ENCODE peak calls at places on chromosomes 1 and 21, in five cellular contexts. X is RWPE1, U is heart right ventricle, R is lower lobe of right lung, B is astrocyte. W is an unnamed sample.

GRCh38 chr1:188489336-188490112 is 1660.8 kb downstream of the PLA2G4A start:
- DNase-seq in X (no peak), U (no peak), R (no peak), B (peak), W (no peak)

GRCh38 chr1:100001462-100001861 is 31.7 kb downstream of the SLC35A3 start:
- DNase-seq in X (no peak), U (no peak), R (no peak), B (no peak), W (no peak)

GRCh38 chr1:155499263-155499662 is 63.3 kb downstream of the ASH1L start:
- DNase-seq in X (no peak), U (no peak), R (no peak), B (no peak), W (no peak)

GRCh38 chr21:41715649-41716321 is 51.1 kb downstream of the RIPK4 start:
- DNase-seq in X (peak), U (no peak), R (no peak), B (no peak), W (no peak)

GRCh38 chr21:35730325-35730724 is 330.0 kb downstream of the SETD4 start:
- DNase-seq in X (no peak), U (no peak), R (no peak), B (no peak), W (no peak)

GRCh38 chr21:45330075-45330781 is 42.5 kb upstream of the POFUT2 start:
- DNase-seq in X (peak), U (no peak), R (peak), B (peak), W (peak)

GRCh38 chr1:245465666-245466065 is 310.9 kb downstream of the KIF26B start:
- DNase-seq in X (no peak), U (no peak), R (no peak), B (no peak), W (no peak)

GRCh38 chr1:55456961-55457360 is 241.8 kb upstream of the USP24 start:
- DNase-seq in X (no peak), U (no peak), R (no peak), B (no peak), W (no peak)

GRCh38 chr1:41362749-41363631 is 1.8 kb downstream of the FOXO6 start:
- DNase-seq in X (no peak), U (no peak), R (no peak), B (no peak), W (peak)

GRCh38 chr1:93346472-93346991 is 825 bp downstream of the DR1 start:
- DNase-seq in X (no peak), U (no peak), R (no peak), B (peak), W (no peak)

GRCh38 chr21:37149411-37149810 is 76.4 kb downstream of the TTC3 start:
- DNase-seq in X (no peak), U (no peak), R (no peak), B (peak), W (no peak)

GRCh38 chr1:11180342-11180744 is 8.8 kb upstream of the ANGPTL7 start:
- DNase-seq in X (no peak), U (no peak), R (no peak), B (peak), W (no peak)

GRCh38 chr1:2556277-2557145 is at the start of gene TNFRSF14:
- DNase-seq in X (no peak), U (peak), R (peak), B (no peak), W (no peak)

GRCh38 chr1:154837679-154838171 is 32.4 kb downstream of the KCNN3 start:
- DNase-seq in X (no peak), U (peak), R (peak), B (no peak), W (no peak)

GRCh38 chr1:214335567-214335966 is 54.6 kb downstream of the SMYD2 start:
- DNase-seq in X (no peak), U (no peak), R (no peak), B (no peak), W (no peak)

GRCh38 chr1:244849189-244849866 is 13.9 kb downstream of the COX20 start:
- DNase-seq in X (no peak), U (no peak), R (no peak), B (no peak), W (no peak)

GRCh38 chr1:55172272-55172671 is 42.9 kb downstream of the USP24 start:
- DNase-seq in X (no peak), U (no peak), R (no peak), B (no peak), W (no peak)

GRCh38 chr1:115184260-115184950 is 95.1 kb upstream of the TSPAN2 start:
- DNase-seq in X (no peak), U (peak), R (no peak), B (peak), W (no peak)

GRCh38 chr1:57600424-57600823 is 176.6 kb upstream of the DAB1 start:
- DNase-seq in X (no peak), U (no peak), R (no peak), B (no peak), W (no peak)

GRCh38 chr1:17790383-17791054 is 35.4 kb downstream of the ACTL8 start:
- DNase-seq in X (no peak), U (no peak), R (no peak), B (no peak), W (no peak)

GRCh38 chr1:209823143-209824041 is 4.4 kb upstream of the UTP25 start:
- DNase-seq in X (peak), U (no peak), R (no peak), B (peak), W (no peak)

GRCh38 chr1:218809625-218810024 is 364.1 kb upstream of the LYPLAL1 start:
- DNase-seq in X (no peak), U (no peak), R (no peak), B (peak), W (no peak)

GRCh38 chr1:45848714-45849113 is 45.3 kb downstream of the MAST2 start:
- DNase-seq in X (no peak), U (no peak), R (no peak), B (peak), W (no peak)

GRCh38 chr21:41621523-41621922 is 113.6 kb upstream of the TMPRSS2 start:
- DNase-seq in X (no peak), U (no peak), R (no peak), B (no peak), W (no peak)

GRCh38 chr1:228818296-228818695 is 83.0 kb downstream of the RHOU start:
- DNase-seq in X (no peak), U (no peak), R (no peak), B (no peak), W (no peak)

GRCh38 chr1:19029191-19030085 is 73.0 kb upstream of the IFFO2 start:
- DNase-seq in X (peak), U (no peak), R (no peak), B (no peak), W (peak)

GRCh38 chr21:38798481-38798882 is 7.2 kb upstream of the ETS2 start:
- DNase-seq in X (peak), U (no peak), R (no peak), B (peak), W (no peak)

GRCh38 chr1:203480084-203480483 is 4.5 kb downstream of the PRELP start:
- DNase-seq in X (no peak), U (no peak), R (no peak), B (peak), W (no peak)

GRCh38 chr1:41955461-41956159 is 36.9 kb upstream of the HIVEP3 start:
- DNase-seq in X (peak), U (no peak), R (no peak), B (peak), W (no peak)

GRCh38 chr1:59561782-59562181 is 253.0 kb upstream of the HOOK1 start:
- DNase-seq in X (no peak), U (no peak), R (no peak), B (peak), W (no peak)

GRCh38 chr1:59557549-59557885 is 257.2 kb upstream of the HOOK1 start:
- DNase-seq in X (no peak), U (no peak), R (no peak), B (no peak), W (no peak)

GRCh38 chr1:59564192-59564891 is 250.4 kb upstream of the HOOK1 start:
- DNase-seq in X (no peak), U (no peak), R (no peak), B (no peak), W (no peak)

GRCh38 chr1:59556802-59557548 is 257.8 kb upstream of the HOOK1 start:
- DNase-seq in X (no peak), U (no peak), R (no peak), B (no peak), W (no peak)

DNA sequence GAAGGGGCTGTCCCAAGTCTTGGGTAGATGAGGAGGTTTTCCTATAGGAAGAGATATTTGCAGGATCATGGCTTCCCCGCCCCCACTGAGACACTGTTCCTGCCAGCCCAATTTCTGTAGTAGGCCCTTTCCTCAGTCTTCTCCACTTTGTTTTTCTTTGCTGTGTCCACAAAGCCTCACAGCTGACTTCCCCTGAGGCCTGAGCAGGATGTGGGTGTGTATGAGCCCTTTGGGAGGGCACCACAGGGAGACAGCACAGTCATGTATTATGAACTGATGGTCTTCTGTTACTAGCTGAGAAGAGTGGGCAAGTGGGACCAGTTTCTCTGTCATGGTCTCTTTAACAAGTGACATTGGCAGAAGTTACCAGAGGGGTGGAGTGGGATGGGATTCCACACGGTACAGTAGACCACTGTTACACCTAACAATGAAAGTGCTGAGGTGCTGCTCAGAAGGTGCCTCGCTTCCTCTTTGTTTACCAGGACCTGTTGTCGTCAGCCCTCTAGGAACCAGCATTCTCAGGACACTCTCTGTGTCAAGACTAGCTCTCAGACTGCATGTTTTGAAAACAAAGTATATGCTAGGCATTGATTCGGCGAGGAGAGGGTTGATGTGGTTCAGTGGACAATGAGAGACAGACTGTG is 253.8 kb upstream of the HOOK1 start:
- DNase-seq in X (no peak), U (no peak), R (no peak), B (no peak), W (no peak)
- TF ChIP-seq CTCF in X (no peak), U (no peak), R (no peak), B (no peak), W (no peak)

DNA sequence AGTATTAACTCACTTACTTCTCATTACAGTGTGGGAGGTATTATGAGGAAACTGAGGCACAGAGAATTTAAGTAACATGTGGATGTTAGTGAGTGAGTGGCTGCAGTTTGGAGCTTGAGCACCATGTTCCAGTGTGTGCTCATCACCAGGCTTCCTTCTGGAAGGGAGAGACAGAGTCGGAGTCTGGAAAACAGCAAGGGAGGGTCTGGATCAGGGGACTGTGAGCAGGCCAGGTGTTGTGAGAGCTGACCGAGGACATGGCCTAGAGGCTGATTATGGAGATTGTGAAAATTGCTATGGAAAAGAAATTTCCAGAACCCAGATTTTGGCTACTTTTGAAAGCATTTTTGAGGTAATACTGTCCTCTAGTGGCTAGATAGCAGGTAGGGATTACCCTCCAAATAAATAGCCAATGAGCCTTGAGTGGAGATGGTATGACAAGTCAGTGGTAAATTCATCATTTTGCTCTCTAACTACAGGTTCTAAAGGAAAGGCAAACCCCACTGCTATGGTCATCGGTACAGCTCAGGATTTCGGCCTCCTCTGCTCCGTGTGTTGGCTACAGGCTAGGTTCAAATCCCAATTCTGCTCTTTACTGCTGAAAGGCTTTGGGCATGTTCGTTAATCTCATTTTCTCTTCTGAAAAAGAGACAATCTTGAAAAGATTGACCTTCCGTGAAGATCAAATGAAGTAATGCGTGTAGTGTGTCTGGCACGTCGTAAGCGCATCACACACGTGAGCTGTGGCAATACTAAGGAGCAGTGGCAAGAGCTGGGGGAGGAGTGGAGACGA is 1.1 kb upstream of the HAO2 start:
- DNase-seq in X (peak), U (no peak), R (no peak), B (peak), W (no peak)
- TF ChIP-seq CTCF in X (peak), U (peak), R (peak), B (peak), W (peak)

GRCh38 chr21:22573834-22574233 is 1575.6 kb downstream of the NCAM2 start:
- DNase-seq in X (no peak), U (no peak), R (no peak), B (no peak), W (no peak)

DNA sequence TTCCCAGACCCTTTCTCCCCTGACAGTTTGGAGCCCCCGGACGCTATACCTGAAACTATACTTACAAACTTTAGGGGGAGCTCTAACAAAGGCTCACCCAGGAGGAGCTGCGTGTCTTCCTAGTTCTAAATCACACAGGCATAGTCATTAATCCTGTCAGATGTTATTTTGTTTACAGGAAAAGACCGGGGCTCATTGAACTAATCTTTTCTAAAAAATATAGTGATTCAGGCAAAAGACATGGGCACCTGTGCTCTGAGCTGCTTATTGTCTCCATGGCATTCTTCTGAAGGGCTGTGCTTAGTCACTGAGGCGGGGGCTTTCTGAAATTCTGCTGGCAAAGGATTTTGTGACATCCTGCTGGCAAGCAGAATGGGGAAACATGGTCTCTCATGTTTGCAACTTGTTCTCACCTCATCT is 1577.0 kb downstream of the NCAM2 start:
- DNase-seq in X (peak), U (no peak), R (no peak), B (no peak), W (no peak)
- TF ChIP-seq CTCF in X (no peak), U (peak), R (peak), B (peak), W (peak)

DNA sequence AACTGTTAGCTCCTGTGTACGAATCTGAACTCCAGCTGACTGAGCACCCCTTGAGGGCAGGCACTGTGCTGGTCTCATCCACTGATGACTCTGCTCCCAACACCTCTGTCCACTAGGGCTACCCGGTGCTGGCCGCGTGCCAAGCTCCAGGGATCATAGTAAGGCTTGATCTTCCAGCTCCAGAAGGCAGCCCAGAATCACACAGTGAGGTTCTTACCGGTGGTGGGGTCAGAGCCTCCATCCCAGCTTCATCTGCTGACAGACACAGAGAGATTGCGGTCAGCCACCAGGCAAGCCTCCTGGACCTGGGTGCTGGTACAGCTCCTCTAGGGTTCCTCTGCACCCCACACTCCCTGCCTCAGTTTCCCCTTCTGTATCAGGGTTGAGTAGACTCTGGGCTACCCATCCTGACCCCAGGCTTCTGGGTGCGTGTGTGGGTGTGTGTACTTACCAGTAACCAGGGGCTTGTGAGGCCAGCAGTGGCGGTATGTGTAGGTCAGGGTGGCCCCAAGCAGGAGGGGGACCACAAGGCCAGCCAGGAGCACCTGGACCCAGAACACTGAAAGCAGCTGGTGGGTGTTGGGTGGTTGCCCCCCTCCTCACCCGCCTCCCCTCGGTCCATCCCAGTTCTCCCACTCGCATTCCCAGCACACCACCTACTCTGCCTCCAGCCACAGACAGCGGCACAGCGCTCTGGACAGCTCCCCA is 3.4 kb downstream of the TNFRSF25 start:
- DNase-seq in X (no peak), U (no peak), R (no peak), B (no peak), W (peak)
- TF ChIP-seq CTCF in X (no peak), U (no peak), R (no peak), B (no peak), W (no peak)

GRCh38 chr1:16138772-16139221 is 17.1 kb downstream of the EPHA2 start:
- DNase-seq in X (no peak), U (no peak), R (no peak), B (no peak), W (no peak)
- TF ChIP-seq CTCF in X (no peak), U (peak), R (no peak), B (no peak), W (no peak)

GRCh38 chr1:6785721-6786505 is 659 bp downstream of the CAMTA1 start:
- DNase-seq in X (peak), U (peak), R (peak), B (no peak), W (no peak)
- TF ChIP-seq CTCF in X (no peak), U (peak), R (peak), B (no peak), W (peak)

W was measured in chondrocyte.